ENCODE peak calls at places on chromosomes 12 and 14, in six cellular contexts. P is A549, J is astrocyte of the spinal cord, Z is fibroblast of lung, R is HL-60, T is epithelial cell of esophagus. O is an unnamed sample.

GRCh38 chr12:104354868-104355570 is 51.5 kb downstream of the EID3 start:
- DNase-seq in P (no peak), J (no peak), Z (no peak), R (no peak), T (no peak), O (no peak)

GRCh38 chr12:92465786-92466185 is 237.0 kb upstream of the PLEKHG7 start:
- DNase-seq in P (no peak), J (no peak), Z (no peak), R (no peak), T (no peak), O (no peak)

GRCh38 chr12:70626180-70626579 is 11.0 kb downstream of the PTPRB start:
- DNase-seq in P (no peak), J (no peak), Z (no peak), R (no peak), T (no peak), O (no peak)

GRCh38 chr14:74038015-74038859 is 19.1 kb downstream of the BBOF1 start:
- DNase-seq in P (peak; percentile 66), J (peak; percentile 76), Z (peak; percentile 46), R (peak; percentile 5), T (peak; percentile 62), O (peak; percentile 47)

GRCh38 chr14:45204241-45204640 is 48.8 kb downstream of the MIS18BP1 start:
- DNase-seq in P (no peak), J (no peak), Z (no peak), R (no peak), T (no peak), O (no peak)

GRCh38 chr12:63909746-63910145 is 65.2 kb downstream of the SRGAP1 start:
- DNase-seq in P (no peak), J (no peak), Z (no peak), R (no peak), T (no peak), O (no peak)

GRCh38 chr12:93203361-93203760 is 174.4 kb upstream of the NUDT4 start:
- DNase-seq in P (no peak), J (no peak), Z (no peak), R (no peak), T (no peak), O (no peak)

GRCh38 chr14:34199585-34199984 is 248.7 kb upstream of the EGLN3 start:
- DNase-seq in P (no peak), J (peak; percentile 71), Z (peak; percentile 99), R (no peak), T (peak; percentile 69), O (peak; percentile 95)

GRCh38 chr14:57833304-57833703 is 32.6 kb downstream of the SLC35F4 start:
- DNase-seq in P (peak; percentile 74), J (peak; percentile 97), Z (peak; percentile 96), R (no peak), T (peak; percentile 98), O (peak; percentile 97)

GRCh38 chr12:22684526-22685118 is 59.7 kb downstream of the ETNK1 start:
- DNase-seq in P (peak; percentile 50), J (peak; percentile 73), Z (peak; percentile 41), R (no peak), T (peak; percentile 56), O (peak; percentile 14)

GRCh38 chr14:45252356-45253069 is 489 bp downstream of the MIS18BP1 start:
- DNase-seq in P (peak; percentile 38), J (no peak), Z (peak; percentile 21), R (peak; percentile 32), T (peak; percentile 35), O (peak; percentile 19)

GRCh38 chr12:87849074-87849473 is 180.1 kb downstream of the C12orf50 start:
- DNase-seq in P (no peak), J (no peak), Z (no peak), R (no peak), T (no peak), O (no peak)

GRCh38 chr14:91344107-91344506 is 73.5 kb downstream of the CCDC88C start:
- DNase-seq in P (no peak), J (no peak), Z (no peak), R (no peak), T (no peak), O (no peak)

GRCh38 chr12:1839956-1840550 is 19.7 kb downstream of the LRTM2 start:
- DNase-seq in P (no peak), J (no peak), Z (no peak), R (no peak), T (no peak), O (no peak)

GRCh38 chr14:71400821-71401447 is 493.7 kb downstream of the PCNX1 start:
- DNase-seq in P (no peak), J (peak; percentile 61), Z (peak; percentile 47), R (no peak), T (peak; percentile 29), O (no peak)

GRCh38 chr14:50425105-50425504 is 28.4 kb upstream of the CDKL1 start:
- DNase-seq in P (no peak), J (no peak), Z (no peak), R (no peak), T (no peak), O (no peak)

GRCh38 chr12:42144174-42144423 is 575 bp downstream of the GXYLT1 start:
- DNase-seq in P (no peak), J (no peak), Z (no peak), R (peak; percentile 21), T (no peak), O (no peak)

GRCh38 chr12:123075591-123076171 is 75.2 kb downstream of the PITPNM2 start:
- DNase-seq in P (no peak), J (peak; percentile 50), Z (peak; percentile 58), R (no peak), T (peak; percentile 29), O (no peak)

DNA sequence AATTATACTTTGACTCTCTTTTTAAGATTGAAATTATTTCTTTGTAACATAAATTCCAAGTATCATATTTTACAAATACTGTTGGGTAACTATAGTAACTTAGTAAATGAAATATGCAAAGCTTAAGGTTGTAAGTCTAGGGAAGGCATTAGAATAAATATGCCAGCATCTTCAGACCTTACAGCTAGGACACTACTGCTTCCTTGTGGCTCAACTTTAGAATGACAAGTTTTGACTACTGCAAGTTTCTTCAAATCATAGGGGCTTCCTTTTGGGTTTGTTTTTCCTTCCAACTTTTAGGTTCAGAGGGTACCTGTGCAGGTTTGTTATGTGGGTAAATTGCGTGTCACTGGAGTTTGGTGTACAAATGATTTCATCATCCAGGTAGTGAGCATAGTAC is 17.7 kb upstream of the ANP32D start:
- DNase-seq in P (peak; percentile 50), J (peak; percentile 5), Z (peak; percentile 19), R (peak; percentile 12), T (peak; percentile 62), O (peak; percentile 19)
- TF ChIP-seq CTCF in P (peak; percentile 17), J (peak; percentile 25), Z (peak; percentile 9), R (peak; percentile 5), T (peak; percentile 61), O (peak; percentile 38)

DNA sequence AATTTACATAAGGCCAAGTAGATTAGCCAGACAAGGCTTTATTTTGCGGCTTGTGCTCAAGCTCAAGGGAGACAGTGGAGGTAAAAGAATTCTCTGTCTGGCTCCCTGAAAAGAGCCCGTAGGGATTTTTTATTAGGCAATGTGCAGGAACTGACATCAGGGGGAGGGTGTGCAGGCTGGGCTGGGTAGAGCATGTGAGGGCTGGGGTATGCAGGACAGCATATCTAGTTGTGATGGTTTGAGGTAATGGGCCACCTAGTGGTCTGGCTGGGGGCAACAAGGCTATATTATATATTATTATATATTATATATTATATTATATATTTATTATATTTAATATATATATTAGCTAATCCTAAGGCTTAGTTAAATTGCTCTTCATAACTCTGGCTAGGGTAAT is 102.1 kb downstream of the TMEM117 start:
- DNase-seq in P (peak; percentile 16), J (no peak), Z (no peak), R (no peak), T (peak; percentile 29), O (peak; percentile 2)
- TF ChIP-seq CTCF in P (no peak), J (peak; percentile 43), Z (peak; percentile 53), R (no peak), T (no peak), O (peak; percentile 23)

GRCh38 chr12:66297080-66297479 is 5.2 kb upstream of the HELB start:
- DNase-seq in P (no peak), J (no peak), Z (no peak), R (no peak), T (no peak), O (no peak)

GRCh38 chr12:66304296-66304915 is 2.1 kb downstream of the HELB start:
- DNase-seq in P (no peak), J (no peak), Z (no peak), R (peak; percentile 12), T (no peak), O (no peak)

GRCh38 chr12:66297923-66298322 is 4.4 kb upstream of the HELB start:
- DNase-seq in P (no peak), J (no peak), Z (no peak), R (no peak), T (no peak), O (no peak)

GRCh38 chr12:66302827-66303169 is 505 bp downstream of the HELB start:
- DNase-seq in P (no peak), J (no peak), Z (no peak), R (no peak), T (no peak), O (no peak)

DNA sequence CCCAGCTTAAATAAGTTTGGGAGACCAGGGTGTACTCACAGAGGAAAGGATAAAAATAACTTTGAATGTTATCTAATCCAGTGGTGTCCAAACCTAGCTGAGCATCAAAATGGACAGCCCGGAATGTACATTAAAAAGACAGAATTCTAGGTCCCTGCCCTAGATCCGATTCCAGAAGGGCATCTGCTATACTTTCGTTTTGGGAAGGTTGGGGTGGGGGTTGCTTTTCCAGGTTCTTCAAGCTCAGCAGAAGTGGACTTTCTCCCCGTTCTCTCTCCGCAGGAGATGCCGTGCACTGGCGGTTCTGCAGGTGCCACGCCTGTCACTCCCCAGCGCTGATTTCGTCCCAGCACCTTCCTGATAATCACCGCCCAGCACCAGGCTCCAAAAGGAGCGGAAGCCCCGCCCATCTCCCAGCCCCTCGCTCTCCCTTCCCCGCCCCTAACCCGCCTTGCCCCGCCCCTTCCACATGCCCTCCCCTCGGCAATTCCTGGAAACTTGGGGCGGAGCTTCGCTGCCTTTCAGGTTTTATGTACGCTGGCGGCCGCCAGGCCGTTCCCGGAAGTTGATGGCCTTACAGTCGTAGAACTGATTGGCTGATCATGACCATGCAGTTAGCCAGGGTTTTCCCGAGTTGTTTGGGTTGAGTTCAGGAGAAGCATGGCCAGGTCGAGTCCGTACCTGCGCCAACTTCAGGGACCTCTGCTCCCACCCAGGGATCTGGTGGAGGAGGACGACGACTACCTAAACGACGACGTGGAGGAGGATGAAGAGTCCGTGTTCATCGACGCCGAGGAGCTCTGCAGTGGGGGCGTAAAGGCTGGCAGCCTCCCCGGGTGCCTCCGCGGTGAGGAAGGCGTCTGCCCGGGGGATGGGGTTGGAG is at the start of gene HELB:
- DNase-seq in P (peak; percentile 98), J (peak; percentile 96), Z (peak; percentile 95), R (peak; percentile 98), T (peak; percentile 98), O (peak; percentile 98)
- TF ChIP-seq CTCF in P (no peak), J (no peak), Z (no peak), R (no peak), T (no peak), O (no peak)

GRCh38 chr12:119989619-119990381 is 764 bp downstream of the BICDL1 start:
- DNase-seq in P (peak; percentile 71), J (peak; percentile 70), Z (peak; percentile 73), R (peak; percentile 49), T (peak; percentile 84), O (peak; percentile 69)

GRCh38 chr12:119992129-119992705 is 3.2 kb downstream of the BICDL1 start:
- DNase-seq in P (no peak), J (no peak), Z (no peak), R (no peak), T (no peak), O (no peak)

GRCh38 chr12:119988788-119989618 is at the start of gene BICDL1:
- DNase-seq in P (peak; percentile 93), J (peak; percentile 11), Z (peak; percentile 40), R (peak; percentile 47), T (peak; percentile 98), O (peak; percentile 98)

GRCh38 chr12:119990382-119990874 is 1.4 kb downstream of the BICDL1 start:
- DNase-seq in P (no peak), J (no peak), Z (no peak), R (peak; percentile 3), T (peak; percentile 5), O (no peak)

GRCh38 chr12:119988440-119988787 is 622 bp upstream of the BICDL1 start:
- DNase-seq in P (no peak), J (peak; percentile 24), Z (peak; percentile 60), R (peak; percentile 3), T (no peak), O (no peak)
- TF ChIP-seq CTCF in P (peak; percentile 44), J (peak; percentile 40), Z (no peak), R (no peak), T (peak; percentile 48), O (no peak)